ENCODE peak calls at places on chromosomes 2 and 18, in seven cellular contexts. V, T, P, Z, R, J and W are unnamed samples.

GRCh38 chr2:69298261-69298660 is 88.8 kb downstream of the GFPT1 start:
- DNase-seq in V (peak), T (peak), P (no peak), Z (peak), R (no peak), J (no peak), W (no peak)

GRCh38 chr2:112493858-112494648 is 12.1 kb downstream of the TTL start:
- DNase-seq in V (peak), T (no peak), P (no peak), Z (peak), R (no peak), J (no peak), W (no peak)

GRCh38 chr18:75915941-75916640 is 488.6 kb upstream of the SMIM21 start:
- DNase-seq in V (peak), T (peak), P (no peak), Z (no peak), R (no peak), J (no peak), W (peak)

GRCh38 chr2:30113617-30114293 is 33.1 kb upstream of the YPEL5 start:
- DNase-seq in V (peak), T (peak), P (no peak), Z (peak), R (no peak), J (no peak), W (no peak)

GRCh38 chr18:66344227-66344626 is 259.7 kb downstream of the CDH19 start:
- DNase-seq in V (no peak), T (no peak), P (no peak), Z (no peak), R (no peak), J (no peak), W (no peak)

GRCh38 chr2:110852541-110853263 is 120.3 kb downstream of the ACOXL start:
- DNase-seq in V (no peak), T (no peak), P (no peak), Z (no peak), R (no peak), J (no peak), W (no peak)

GRCh38 chr2:58146707-58147106 is 94.4 kb downstream of the FANCL start:
- DNase-seq in V (no peak), T (no peak), P (no peak), Z (peak), R (no peak), J (no peak), W (no peak)

GRCh38 chr2:110149330-110150220 is 34.0 kb upstream of the MALL start:
- DNase-seq in V (peak), T (no peak), P (no peak), Z (peak), R (no peak), J (no peak), W (no peak)

GRCh38 chr2:84424152-84424551 is 34.9 kb downstream of the SUCLG1 start:
- DNase-seq in V (peak), T (no peak), P (no peak), Z (no peak), R (peak), J (no peak), W (peak)

GRCh38 chr18:8611916-8612576 is 2.8 kb downstream of the RAB12 start:
- DNase-seq in V (no peak), T (no peak), P (no peak), Z (no peak), R (no peak), J (no peak), W (no peak)

GRCh38 chr2:237556773-237557632 is 9.4 kb upstream of the PRLH start:
- DNase-seq in V (no peak), T (no peak), P (no peak), Z (no peak), R (no peak), J (peak), W (no peak)